ENCODE peak calls at places on chromosomes 7 and 10, in six cellular contexts. One of them, this sample, is unnamed.

GRCh38 chr7:51451751-51452465 is 135.3 kb upstream of the COBL start:
- DNase-seq in cardiac muscle cell: no peak
- DNase-seq in brain microvascular endothelial cell: no peak
- DNase-seq in esophagus squamous epithelium: no peak
- DNase-seq in BE2C: peak; percentile 34
- DNase-seq in GM06990: no peak
- DNase-seq in this sample: no peak

GRCh38 chr7:46996972-46997371 is 584.9 kb downstream of the TNS3 start:
- DNase-seq in cardiac muscle cell: peak; percentile 10
- DNase-seq in brain microvascular endothelial cell: no peak
- DNase-seq in esophagus squamous epithelium: no peak
- DNase-seq in BE2C: peak; percentile 36
- DNase-seq in GM06990: no peak
- DNase-seq in this sample: no peak

GRCh38 chr10:95542761-95543160 is 18.4 kb downstream of the SORBS1 start:
- DNase-seq in cardiac muscle cell: no peak
- DNase-seq in brain microvascular endothelial cell: no peak
- DNase-seq in esophagus squamous epithelium: no peak
- DNase-seq in BE2C: no peak
- DNase-seq in GM06990: no peak
- DNase-seq in this sample: no peak

GRCh38 chr7:151078233-151079040 is 2.2 kb downstream of the FASTK start:
- DNase-seq in cardiac muscle cell: peak; percentile 36
- DNase-seq in brain microvascular endothelial cell: no peak
- DNase-seq in esophagus squamous epithelium: no peak
- DNase-seq in BE2C: peak; percentile 81
- DNase-seq in GM06990: no peak
- DNase-seq in this sample: no peak

GRCh38 chr7:73971701-73972341 is 56.2 kb upstream of the ELN start:
- DNase-seq in cardiac muscle cell: no peak
- DNase-seq in brain microvascular endothelial cell: no peak
- DNase-seq in esophagus squamous epithelium: no peak
- DNase-seq in BE2C: no peak
- DNase-seq in GM06990: peak; percentile 34
- DNase-seq in this sample: no peak

GRCh38 chr7:94129443-94130140 is 125.4 kb upstream of the BET1 start:
- DNase-seq in cardiac muscle cell: peak; percentile 85
- DNase-seq in brain microvascular endothelial cell: peak; percentile 92
- DNase-seq in esophagus squamous epithelium: no peak
- DNase-seq in BE2C: no peak
- DNase-seq in GM06990: no peak
- DNase-seq in this sample: peak; percentile 66

GRCh38 chr10:114342976-114343375 is 61.3 kb downstream of the AFAP1L2 start:
- DNase-seq in cardiac muscle cell: no peak
- DNase-seq in brain microvascular endothelial cell: no peak
- DNase-seq in esophagus squamous epithelium: no peak
- DNase-seq in BE2C: no peak
- DNase-seq in GM06990: no peak
- DNase-seq in this sample: no peak

GRCh38 chr10:11177926-11178453 is 160.3 kb downstream of the CELF2 start:
- DNase-seq in cardiac muscle cell: no peak
- DNase-seq in brain microvascular endothelial cell: no peak
- DNase-seq in esophagus squamous epithelium: no peak
- DNase-seq in BE2C: no peak
- DNase-seq in GM06990: no peak
- DNase-seq in this sample: no peak

GRCh38 chr10:3761916-3762708 is 22.9 kb downstream of the KLF6 start:
- DNase-seq in cardiac muscle cell: no peak
- DNase-seq in brain microvascular endothelial cell: no peak
- DNase-seq in esophagus squamous epithelium: no peak
- DNase-seq in BE2C: no peak
- DNase-seq in GM06990: no peak
- DNase-seq in this sample: no peak

GRCh38 chr10:90675621-90676020 is 182.2 kb downstream of the HTR7 start:
- DNase-seq in cardiac muscle cell: peak; percentile 65
- DNase-seq in brain microvascular endothelial cell: peak; percentile 57
- DNase-seq in esophagus squamous epithelium: no peak
- DNase-seq in BE2C: no peak
- DNase-seq in GM06990: no peak
- DNase-seq in this sample: peak; percentile 59

GRCh38 chr10:43120948-43121290 is 17.3 kb upstream of the CSGALNACT2 start:
- DNase-seq in cardiac muscle cell: peak; percentile 22
- DNase-seq in brain microvascular endothelial cell: no peak
- DNase-seq in esophagus squamous epithelium: no peak
- DNase-seq in BE2C: no peak
- DNase-seq in GM06990: peak; percentile 48
- DNase-seq in this sample: no peak

GRCh38 chr10:25786181-25786580 is 147.8 kb upstream of the MYO3A start:
- DNase-seq in cardiac muscle cell: no peak
- DNase-seq in brain microvascular endothelial cell: no peak
- DNase-seq in esophagus squamous epithelium: no peak
- DNase-seq in BE2C: no peak
- DNase-seq in GM06990: no peak
- DNase-seq in this sample: no peak

DNA sequence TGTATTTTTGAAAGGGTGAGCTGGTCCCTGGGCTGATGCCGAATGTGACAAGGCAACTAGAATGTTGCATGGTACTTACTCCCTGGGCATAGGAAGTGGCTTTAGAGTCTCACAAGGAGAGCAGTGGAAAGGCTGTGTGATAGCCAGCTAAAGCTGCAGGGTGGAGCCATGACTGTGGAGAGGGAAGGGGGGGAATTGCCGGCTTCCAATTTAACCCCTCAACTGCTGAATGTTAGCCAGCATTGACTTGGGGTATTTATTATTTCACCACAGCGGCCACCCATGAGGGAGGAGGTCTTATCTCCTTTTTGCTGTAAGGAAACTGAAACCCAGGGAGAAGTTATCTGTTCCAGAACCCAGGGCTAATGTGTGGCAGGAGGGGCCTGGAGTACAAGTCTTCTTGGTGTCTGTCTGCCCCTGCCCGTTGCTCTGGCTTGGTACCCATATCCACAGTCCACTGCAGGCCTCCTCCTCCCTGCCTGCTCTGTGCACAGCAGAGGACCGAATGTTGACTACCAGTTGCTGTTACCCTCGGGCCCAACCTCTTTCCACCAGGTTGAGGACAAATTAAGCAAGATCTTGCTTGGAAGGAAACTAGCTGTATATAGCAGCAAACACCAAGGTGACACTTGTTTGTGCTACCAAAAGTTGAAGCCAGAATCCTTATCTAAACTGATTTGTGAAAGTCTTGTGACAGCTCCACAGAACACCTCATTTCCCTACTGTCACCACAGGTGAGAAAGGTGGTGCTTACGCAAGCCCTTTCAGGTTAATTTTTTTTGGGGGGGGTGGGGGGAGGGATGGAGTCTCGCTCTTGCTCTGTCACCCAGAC is 37.6 kb downstream of the WBP1L start:
- DNase-seq in cardiac muscle cell: peak; percentile 74
- DNase-seq in brain microvascular endothelial cell: no peak
- DNase-seq in esophagus squamous epithelium: no peak
- DNase-seq in BE2C: no peak
- DNase-seq in GM06990: no peak
- DNase-seq in this sample: no peak
- H3K4me3 ChIP-seq in cardiac muscle cell: no peak overlapping the region
- H3K4me3 ChIP-seq in brain microvascular endothelial cell: no peak overlapping the region
- H3K4me3 ChIP-seq in esophagus squamous epithelium: no peak overlapping the region
- H3K4me3 ChIP-seq in BE2C: no peak overlapping the region
- H3K4me3 ChIP-seq in GM06990: no peak overlapping the region
- H3K4me3 ChIP-seq in this sample: no peak overlapping the region

GRCh38 chr7:82742163-82742562 is 298.6 kb upstream of the CACNA2D1 start:
- DNase-seq in cardiac muscle cell: no peak
- DNase-seq in brain microvascular endothelial cell: no peak
- DNase-seq in esophagus squamous epithelium: no peak
- DNase-seq in BE2C: no peak
- DNase-seq in GM06990: no peak
- DNase-seq in this sample: no peak
- TF ChIP-seq CTCF in cardiac muscle cell: no peak
- TF ChIP-seq CTCF in brain microvascular endothelial cell: no peak
- TF ChIP-seq CTCF in esophagus squamous epithelium: no peak
- TF ChIP-seq CTCF in BE2C: no peak
- TF ChIP-seq CTCF in GM06990: no peak
- TF ChIP-seq CTCF in this sample: no peak

GRCh38 chr7:87899258-87899657 is 23.0 kb downstream of the DBF4 start:
- DNase-seq in cardiac muscle cell: no peak
- DNase-seq in brain microvascular endothelial cell: no peak
- DNase-seq in esophagus squamous epithelium: no peak
- DNase-seq in BE2C: no peak
- DNase-seq in GM06990: no peak
- DNase-seq in this sample: no peak
- H3K36me3 ChIP-seq in cardiac muscle cell: peaks cover 24% of the 10 kb centered on the region
- H3K36me3 ChIP-seq in brain microvascular endothelial cell: no peaks in the 10 kb centered on the region
- H3K36me3 ChIP-seq in esophagus squamous epithelium: peaks cover 55% of the 10 kb centered on the region
- H3K36me3 ChIP-seq in BE2C: peaks cover 24% of the 10 kb centered on the region
- H3K36me3 ChIP-seq in GM06990: peaks cover 3% of the 10 kb centered on the region
- H3K36me3 ChIP-seq in this sample: no peaks in the 10 kb centered on the region

DNA sequence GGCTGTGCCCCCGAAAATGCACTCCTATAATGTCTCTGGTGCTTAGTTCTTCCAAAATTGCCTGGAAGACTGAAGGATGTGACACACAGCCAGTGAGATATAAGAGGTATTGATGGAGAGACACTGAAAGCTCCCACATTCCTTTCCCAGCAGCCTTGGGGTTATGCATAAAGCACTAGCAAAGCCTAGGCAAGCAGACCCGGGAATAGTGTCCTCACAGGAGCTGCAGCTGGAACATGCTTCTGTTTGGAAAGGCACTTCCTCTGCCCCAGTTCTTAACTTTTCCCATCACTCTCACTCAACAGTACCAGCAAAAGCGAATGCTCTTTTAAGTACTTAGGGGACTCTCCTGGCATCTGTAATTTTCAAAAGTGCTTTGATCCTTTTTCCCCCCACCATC is 178.0 kb downstream of the AMPH start:
- DNase-seq in cardiac muscle cell: no peak
- DNase-seq in brain microvascular endothelial cell: no peak
- DNase-seq in esophagus squamous epithelium: no peak
- DNase-seq in BE2C: no peak
- DNase-seq in GM06990: no peak
- DNase-seq in this sample: no peak
- H3K4me3 ChIP-seq in cardiac muscle cell: no peak overlapping the region
- H3K4me3 ChIP-seq in brain microvascular endothelial cell: no peak overlapping the region
- H3K4me3 ChIP-seq in esophagus squamous epithelium: no peak overlapping the region
- H3K4me3 ChIP-seq in BE2C: no peak overlapping the region
- H3K4me3 ChIP-seq in GM06990: no peak overlapping the region
- H3K4me3 ChIP-seq in this sample: no peak overlapping the region

GRCh38 chr10:69787681-69788080 is 14.0 kb upstream of the COL13A1 start:
- DNase-seq in cardiac muscle cell: no peak
- DNase-seq in brain microvascular endothelial cell: no peak
- DNase-seq in esophagus squamous epithelium: no peak
- DNase-seq in BE2C: no peak
- DNase-seq in GM06990: no peak
- DNase-seq in this sample: no peak

GRCh38 chr10:69791812-69792211 is 9.9 kb upstream of the COL13A1 start:
- DNase-seq in cardiac muscle cell: no peak
- DNase-seq in brain microvascular endothelial cell: no peak
- DNase-seq in esophagus squamous epithelium: no peak
- DNase-seq in BE2C: no peak
- DNase-seq in GM06990: no peak
- DNase-seq in this sample: no peak

GRCh38 chr10:69789164-69789576 is 12.5 kb upstream of the COL13A1 start:
- DNase-seq in cardiac muscle cell: no peak
- DNase-seq in brain microvascular endothelial cell: no peak
- DNase-seq in esophagus squamous epithelium: no peak
- DNase-seq in BE2C: no peak
- DNase-seq in GM06990: no peak
- DNase-seq in this sample: no peak

GRCh38 chr10:69783515-69783914 is 18.2 kb upstream of the COL13A1 start:
- DNase-seq in cardiac muscle cell: no peak
- DNase-seq in brain microvascular endothelial cell: no peak
- DNase-seq in esophagus squamous epithelium: no peak
- DNase-seq in BE2C: no peak
- DNase-seq in GM06990: no peak
- DNase-seq in this sample: no peak

GRCh38 chr10:69786791-69787190 is 14.9 kb upstream of the COL13A1 start:
- DNase-seq in cardiac muscle cell: peak; percentile 74
- DNase-seq in brain microvascular endothelial cell: peak; percentile 41
- DNase-seq in esophagus squamous epithelium: no peak
- DNase-seq in BE2C: no peak
- DNase-seq in GM06990: no peak
- DNase-seq in this sample: no peak
- TF ChIP-seq CTCF in cardiac muscle cell: peak; percentile 52
- TF ChIP-seq CTCF in brain microvascular endothelial cell: peak; percentile 65
- TF ChIP-seq CTCF in esophagus squamous epithelium: no peak
- TF ChIP-seq CTCF in BE2C: no peak
- TF ChIP-seq CTCF in GM06990: peak; percentile 21
- TF ChIP-seq CTCF in this sample: peak; percentile 54

DNA sequence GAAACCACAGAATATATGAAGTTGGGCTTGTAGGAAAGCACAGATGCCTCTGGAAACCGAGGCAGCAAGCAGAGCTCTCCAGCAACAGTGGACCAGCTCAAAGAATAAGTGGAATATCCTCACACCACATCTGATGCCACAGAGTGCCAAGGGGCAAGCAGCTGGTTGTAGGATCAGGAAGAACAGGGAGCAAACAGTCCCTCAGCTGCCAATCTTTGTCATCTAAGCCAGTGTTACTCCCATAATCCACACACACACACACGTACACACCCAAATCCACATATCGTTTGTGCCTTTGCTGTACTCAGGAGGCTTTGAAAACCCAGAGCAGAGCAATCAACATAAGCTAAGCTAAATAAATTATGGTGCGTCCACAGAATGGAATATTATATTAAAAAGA is 20.7 kb upstream of the SEC24C start:
- DNase-seq in cardiac muscle cell: no peak
- DNase-seq in brain microvascular endothelial cell: no peak
- DNase-seq in esophagus squamous epithelium: no peak
- DNase-seq in BE2C: no peak
- DNase-seq in GM06990: no peak
- DNase-seq in this sample: no peak
- H3K36me3 ChIP-seq in cardiac muscle cell: peaks cover 45% of the 10 kb centered on the region
- H3K36me3 ChIP-seq in brain microvascular endothelial cell: peaks cover 14% of the 10 kb centered on the region
- H3K36me3 ChIP-seq in esophagus squamous epithelium: peaks cover 97% of the 10 kb centered on the region
- H3K36me3 ChIP-seq in BE2C: no peaks in the 10 kb centered on the region
- H3K36me3 ChIP-seq in GM06990: peaks cover 5% of the 10 kb centered on the region
- H3K36me3 ChIP-seq in this sample: peaks cover 9% of the 10 kb centered on the region

DNA sequence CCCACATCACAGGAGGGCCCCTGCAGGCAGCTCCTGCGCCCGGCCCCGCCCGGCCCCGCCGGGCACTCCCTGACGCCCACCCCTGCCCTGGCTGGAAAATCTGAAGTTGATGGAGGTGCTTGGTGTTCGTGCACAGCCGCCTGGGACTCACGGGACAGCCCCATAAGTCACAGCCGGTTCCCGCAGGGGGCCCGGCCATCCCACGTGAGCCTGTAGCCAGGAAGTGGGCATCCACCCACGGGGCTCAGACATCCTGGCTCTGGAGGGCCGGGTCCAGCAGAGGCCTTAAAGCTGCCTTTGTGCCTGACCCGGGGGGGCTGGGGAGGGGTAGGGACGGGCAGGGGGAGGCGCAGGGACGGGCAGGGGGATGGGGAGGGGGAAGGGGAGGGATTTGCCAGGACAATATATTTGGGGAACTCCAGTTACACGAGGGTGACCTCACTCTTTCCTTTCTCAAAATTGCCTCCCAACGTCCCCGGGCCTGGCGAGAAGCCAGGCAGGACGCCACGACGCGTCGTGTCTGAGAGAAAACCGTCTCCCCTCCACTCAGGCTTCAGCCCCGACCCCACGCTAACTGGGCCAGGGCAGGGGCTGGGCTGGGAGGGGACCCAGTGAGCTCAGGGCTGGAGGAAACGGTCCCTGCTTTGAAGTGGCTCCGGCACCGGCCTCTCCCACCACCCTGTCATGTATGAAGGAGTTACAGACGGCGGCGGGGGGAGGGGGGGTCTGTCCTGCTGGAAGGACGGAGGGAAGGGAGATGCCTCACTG is 82.1 kb upstream of the PDGFA start:
- DNase-seq in cardiac muscle cell: peak; percentile 45
- DNase-seq in brain microvascular endothelial cell: no peak
- DNase-seq in esophagus squamous epithelium: no peak
- DNase-seq in BE2C: no peak
- DNase-seq in GM06990: peak; percentile 85
- DNase-seq in this sample: no peak
- H3K4me3 ChIP-seq in cardiac muscle cell: no peak overlapping the region
- H3K4me3 ChIP-seq in brain microvascular endothelial cell: no peak overlapping the region
- H3K4me3 ChIP-seq in esophagus squamous epithelium: peak overlapping the region; percentile 44
- H3K4me3 ChIP-seq in BE2C: no peak overlapping the region
- H3K4me3 ChIP-seq in GM06990: peak overlapping the region; percentile 57
- H3K4me3 ChIP-seq in this sample: no peak overlapping the region